ENCODE peak calls at places on chromosome 20, in ten cellular contexts. F is fibroblast of villous mesenchyme, L is tibial artery, Y is progenitor cell of endocrine pancreas, W is epithelial cell of esophagus, H is lower lobe of right lung, A is astrocyte, R is A673, S is HFFc6, V is psoas muscle. N is an unnamed sample.

GRCh38 chr20:44703956-44704488 is 11.1 kb upstream of the CCN5 start:
- DNase-seq in W (no peak), F (no peak), Y (no peak), H (no peak), V (no peak), R (no peak), S (no peak), L (no peak), A (no peak), N (no peak)

GRCh38 chr20:19609642-19610223 is 148.3 kb upstream of the RIN2 start:
- DNase-seq in W (peak), A (peak), S (no peak), L (no peak), F (no peak), R (no peak), H (no peak), Y (no peak), V (no peak), N (peak)

GRCh38 chr20:47273591-47274235 is 82.8 kb downstream of the ZMYND8 start:
- DNase-seq in H (no peak), A (peak), L (no peak), S (no peak), Y (no peak), R (no peak), W (no peak), F (peak), V (no peak), N (peak)

GRCh38 chr20:53503517-53503919 is 90.1 kb downstream of the ZNF217 start:
- DNase-seq in Y (no peak), A (no peak), H (no peak), F (no peak), R (no peak), V (no peak), W (no peak), S (no peak), L (no peak), N (no peak)

GRCh38 chr20:56765172-56766073 is 136.3 kb downstream of the TFAP2C start:
- DNase-seq in R (peak), H (no peak), W (peak), L (no peak), S (no peak), A (no peak), Y (no peak), F (no peak), V (no peak), N (peak)

GRCh38 chr20:6673071-6673470 is 94.4 kb upstream of the BMP2 start:
- DNase-seq in S (no peak), L (no peak), W (no peak), H (no peak), A (no peak), Y (no peak), F (no peak), V (no peak), R (no peak), N (no peak)

GRCh38 chr20:24912397-24913075 is 36.5 kb upstream of the CST7 start:
- DNase-seq in F (no peak), L (no peak), S (no peak), A (no peak), V (no peak), W (no peak), R (no peak), H (no peak), Y (no peak), N (no peak)

GRCh38 chr20:45987108-45987780 is 15.2 kb upstream of the ZNF335 start:
- DNase-seq in R (peak), F (peak), Y (peak), V (peak), A (no peak), S (peak), H (peak), L (peak), W (peak), N (peak)

GRCh38 chr20:7449269-7449668 is 491.0 kb downstream of the HAO1 start:
- DNase-seq in W (peak), A (no peak), Y (no peak), S (no peak), F (peak), L (no peak), H (no peak), V (no peak), R (no peak), N (peak)

GRCh38 chr20:38883981-38884733 is 42.1 kb upstream of the FAM83D start:
- DNase-seq in S (no peak), R (no peak), F (no peak), W (no peak), V (no peak), H (no peak), L (no peak), A (no peak), Y (no peak), N (no peak)

GRCh38 chr20:38882600-38882999 is 43.6 kb upstream of the FAM83D start:
- DNase-seq in L (no peak), F (no peak), A (no peak), R (no peak), V (no peak), H (no peak), S (no peak), Y (no peak), W (no peak), N (no peak)

GRCh38 chr20:38881806-38882440 is 44.3 kb upstream of the FAM83D start:
- DNase-seq in H (no peak), F (no peak), S (no peak), W (no peak), L (no peak), A (no peak), R (no peak), V (no peak), Y (no peak), N (no peak)

GRCh38 chr20:38885357-38885756 is 40.9 kb upstream of the FAM83D start:
- DNase-seq in V (no peak), A (no peak), H (no peak), W (no peak), F (no peak), R (no peak), Y (no peak), L (no peak), S (no peak), N (no peak)

GRCh38 chr20:38883081-38883980 is 42.9 kb upstream of the FAM83D start:
- DNase-seq in W (no peak), A (no peak), F (no peak), R (no peak), V (no peak), L (no peak), S (peak), Y (no peak), H (no peak), N (no peak)
- TF ChIP-seq CTCF in W (no peak), A (no peak), F (no peak), R (no peak), V (no peak), L (no peak), S (no peak), Y (no peak), H (no peak), N (no peak)

GRCh38 chr20:40738976-40739375 is 49.9 kb upstream of the MAFB start:
- DNase-seq in H (no peak), R (no peak), L (no peak), F (no peak), S (no peak), V (no peak), W (no peak), Y (no peak), A (no peak), N (no peak)

GRCh38 chr20:40743172-40743775 is 54.2 kb upstream of the MAFB start:
- DNase-seq in Y (no peak), W (no peak), S (no peak), F (peak), H (no peak), A (no peak), V (no peak), L (no peak), R (no peak), N (no peak)

GRCh38 chr20:40744072-40744471 is 55.0 kb upstream of the MAFB start:
- DNase-seq in F (no peak), Y (no peak), S (no peak), R (no peak), V (no peak), H (no peak), A (no peak), W (no peak), L (no peak), N (no peak)

GRCh38 chr20:40739841-40740240 is 50.8 kb upstream of the MAFB start:
- DNase-seq in A (no peak), R (no peak), S (no peak), L (no peak), Y (no peak), F (no peak), V (no peak), W (no peak), H (no peak), N (no peak)

DNA sequence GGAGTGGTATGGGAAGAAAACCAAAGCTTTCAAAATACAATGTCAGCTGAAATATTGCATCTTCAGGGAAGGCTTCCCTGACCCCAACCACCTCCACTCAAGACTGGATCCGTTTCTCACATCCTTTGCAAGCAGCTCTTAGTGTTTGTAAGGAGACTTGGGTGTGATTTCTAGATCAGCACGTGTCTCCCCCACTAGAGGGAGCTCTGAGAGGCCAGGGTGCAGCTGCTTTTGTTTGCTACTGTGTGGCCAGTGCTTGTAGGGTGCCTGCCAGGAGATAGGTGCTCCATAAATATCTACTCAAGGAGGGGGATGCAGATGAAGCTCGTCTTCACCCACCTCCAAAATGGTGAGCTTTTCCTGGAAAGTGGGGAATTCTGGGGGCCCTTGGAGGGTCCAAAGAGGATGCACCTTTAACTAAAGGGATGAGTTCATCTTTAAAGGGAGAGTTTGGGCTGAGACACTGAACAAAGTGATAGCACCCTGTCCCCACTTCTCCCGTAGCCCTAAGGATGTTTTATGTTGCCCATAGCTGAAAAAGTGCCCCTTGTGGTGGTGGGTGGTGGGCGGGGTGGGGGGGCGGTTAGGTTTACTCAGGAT is 52.6 kb upstream of the MAFB start:
- DNase-seq in R (peak), F (peak), Y (no peak), S (peak), L (peak), W (peak), H (no peak), V (peak), A (peak), N (peak)
- TF ChIP-seq CTCF in R (peak), F (peak), Y (peak), S (peak), L (peak), W (peak), H (peak), V (peak), A (peak), N (peak)

GRCh38 chr20:60035486-60035885 is 77.3 kb downstream of the CDH26 start:
- DNase-seq in L (no peak), A (no peak), V (no peak), R (no peak), F (no peak), S (no peak), Y (no peak), W (no peak), H (no peak), N (no peak)

GRCh38 chr20:60036346-60037119 is 78.3 kb downstream of the CDH26 start:
- DNase-seq in S (no peak), Y (no peak), A (no peak), H (no peak), W (no peak), L (no peak), F (no peak), R (no peak), V (no peak), N (no peak)

GRCh38 chr20:60039526-60039925 is 81.3 kb downstream of the CDH26 start:
- DNase-seq in Y (no peak), V (no peak), F (no peak), A (no peak), W (no peak), H (no peak), R (no peak), L (no peak), S (no peak), N (no peak)

GRCh38 chr20:60038400-60038799 is 80.2 kb downstream of the CDH26 start:
- DNase-seq in R (no peak), A (no peak), L (no peak), F (no peak), Y (no peak), V (no peak), S (no peak), W (no peak), H (no peak), N (no peak)

DNA sequence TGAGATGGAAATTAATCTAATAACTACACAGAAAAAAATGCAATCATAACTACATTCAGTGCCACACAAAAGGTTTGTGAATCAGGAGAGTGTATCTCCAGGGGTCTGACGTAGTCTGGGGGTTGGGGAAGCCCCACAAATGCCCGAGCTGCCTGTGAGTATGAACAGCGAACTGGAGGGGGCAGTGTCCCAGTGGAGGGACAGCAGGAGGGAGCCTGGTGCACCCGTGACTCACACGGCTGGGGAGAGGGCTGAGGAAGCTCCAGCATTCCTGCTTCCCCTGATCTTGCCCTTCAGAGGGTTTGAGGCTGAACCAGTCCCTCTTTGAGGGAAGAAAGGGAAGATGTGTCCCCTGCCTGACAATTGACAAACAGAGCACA is 78.9 kb downstream of the CDH26 start:
- DNase-seq in A (peak), L (no peak), V (no peak), Y (no peak), W (peak), H (no peak), R (peak), F (no peak), S (peak), N (peak)
- TF ChIP-seq CTCF in A (peak), L (no peak), V (no peak), Y (peak), W (no peak), H (no peak), R (peak), F (peak), S (peak), N (no peak)

DNA sequence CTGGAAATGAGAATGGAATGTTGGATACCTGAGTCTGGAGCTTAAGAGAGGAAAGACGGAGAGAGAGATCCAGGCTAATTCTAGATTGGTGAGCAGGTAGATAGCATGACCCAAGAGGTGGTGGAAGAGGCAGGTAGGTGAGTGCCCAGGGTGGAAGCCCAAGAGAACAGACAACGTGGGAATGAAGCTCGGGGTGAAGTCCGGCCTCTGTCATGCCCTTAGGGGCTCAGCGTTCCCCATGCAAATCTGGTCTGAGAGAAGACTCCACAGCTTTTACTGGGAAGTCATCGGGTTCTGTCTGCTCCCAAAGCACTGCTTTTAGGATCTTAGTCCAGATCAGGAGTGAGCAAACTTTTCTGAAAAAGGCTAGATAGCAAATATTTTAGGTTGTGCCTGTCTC is 3.6 kb downstream of the NELFCD start:
- DNase-seq in W (no peak), A (no peak), F (no peak), L (no peak), Y (no peak), V (no peak), R (no peak), H (no peak), S (no peak), N (no peak)
- TF ChIP-seq CTCF in W (no peak), A (no peak), F (no peak), L (no peak), Y (no peak), V (no peak), R (no peak), H (no peak), S (no peak), N (no peak)